ENCODE peak calls at places on chromosomes 5 and 9, in eight cellular contexts. One of them, this sample, is unnamed. For H3K36me3, the result is how much of the 10 kb centered on the place peaks cover.

GRCh38 chr5:107389130-107389553 is 281.6 kb downstream of the EFNA5 start:
- DNase-seq in ovary: no peak
- DNase-seq in prostate gland: no peak
- DNase-seq in thyroid gland: no peak
- DNase-seq in breast epithelium: no peak
- DNase-seq in IMR-90: peak
- DNase-seq in body of pancreas: peak
- DNase-seq in endothelial cell of umbilical vein: peak
- DNase-seq in this sample: no peak

GRCh38 chr5:31827862-31828261 is 188.9 kb downstream of the PDZD2 start:
- DNase-seq in breast epithelium: no peak
- DNase-seq in IMR-90: peak
- DNase-seq in endothelial cell of umbilical vein: no peak
- DNase-seq in prostate gland: no peak
- DNase-seq in body of pancreas: no peak
- DNase-seq in ovary: no peak
- DNase-seq in thyroid gland: no peak
- DNase-seq in this sample: no peak

GRCh38 chr9:92666912-92667532 is 2.9 kb downstream of the IPPK start:
- DNase-seq in ovary: peak
- DNase-seq in body of pancreas: no peak
- DNase-seq in endothelial cell of umbilical vein: no peak
- DNase-seq in prostate gland: no peak
- DNase-seq in breast epithelium: peak
- DNase-seq in thyroid gland: no peak
- DNase-seq in IMR-90: no peak
- DNase-seq in this sample: no peak

GRCh38 chr5:171426266-171426665 is 6.8 kb downstream of the FGF18 start:
- DNase-seq in thyroid gland: no peak
- DNase-seq in breast epithelium: no peak
- DNase-seq in ovary: peak
- DNase-seq in endothelial cell of umbilical vein: no peak
- DNase-seq in IMR-90: no peak
- DNase-seq in prostate gland: no peak
- DNase-seq in body of pancreas: no peak
- DNase-seq in this sample: no peak

GRCh38 chr9:34992376-34992951 is 2.9 kb downstream of the DNAJB5 start:
- DNase-seq in thyroid gland: no peak
- DNase-seq in prostate gland: no peak
- DNase-seq in ovary: peak
- DNase-seq in IMR-90: peak
- DNase-seq in breast epithelium: no peak
- DNase-seq in endothelial cell of umbilical vein: peak
- DNase-seq in body of pancreas: peak
- DNase-seq in this sample: peak

GRCh38 chr9:99150456-99151171 is 45.7 kb downstream of the TGFBR1 start:
- DNase-seq in breast epithelium: no peak
- DNase-seq in IMR-90: no peak
- DNase-seq in endothelial cell of umbilical vein: no peak
- DNase-seq in prostate gland: no peak
- DNase-seq in ovary: no peak
- DNase-seq in thyroid gland: no peak
- DNase-seq in body of pancreas: no peak
- DNase-seq in this sample: no peak

GRCh38 chr9:130120207-130120587 is 52.0 kb upstream of the NCS1 start:
- DNase-seq in body of pancreas: no peak
- DNase-seq in endothelial cell of umbilical vein: no peak
- DNase-seq in thyroid gland: no peak
- DNase-seq in prostate gland: no peak
- DNase-seq in breast epithelium: no peak
- DNase-seq in ovary: no peak
- DNase-seq in IMR-90: no peak
- DNase-seq in this sample: no peak

GRCh38 chr9:71562140-71562539 is 206.2 kb downstream of the CEMIP2 start:
- DNase-seq in body of pancreas: no peak
- DNase-seq in thyroid gland: no peak
- DNase-seq in IMR-90: no peak
- DNase-seq in breast epithelium: no peak
- DNase-seq in endothelial cell of umbilical vein: no peak
- DNase-seq in prostate gland: no peak
- DNase-seq in ovary: no peak
- DNase-seq in this sample: no peak

GRCh38 chr5:7638456-7638855 is 212.5 kb downstream of the CFAP90 start:
- DNase-seq in thyroid gland: no peak
- DNase-seq in IMR-90: no peak
- DNase-seq in endothelial cell of umbilical vein: no peak
- DNase-seq in prostate gland: no peak
- DNase-seq in ovary: no peak
- DNase-seq in body of pancreas: no peak
- DNase-seq in breast epithelium: no peak
- DNase-seq in this sample: no peak

GRCh38 chr5:124179788-124180187 is 566.7 kb downstream of the ZNF608 start:
- DNase-seq in endothelial cell of umbilical vein: no peak
- DNase-seq in ovary: no peak
- DNase-seq in breast epithelium: no peak
- DNase-seq in thyroid gland: no peak
- DNase-seq in body of pancreas: no peak
- DNase-seq in IMR-90: no peak
- DNase-seq in prostate gland: no peak
- DNase-seq in this sample: no peak

GRCh38 chr5:8864053-8864452 is 681.8 kb downstream of the SEMA5A start:
- DNase-seq in IMR-90: peak
- DNase-seq in body of pancreas: no peak
- DNase-seq in endothelial cell of umbilical vein: peak
- DNase-seq in thyroid gland: no peak
- DNase-seq in ovary: no peak
- DNase-seq in breast epithelium: no peak
- DNase-seq in prostate gland: no peak
- DNase-seq in this sample: no peak

GRCh38 chr5:9455826-9456434 is 89.9 kb downstream of the SEMA5A start:
- DNase-seq in body of pancreas: no peak
- DNase-seq in endothelial cell of umbilical vein: no peak
- DNase-seq in IMR-90: no peak
- DNase-seq in prostate gland: no peak
- DNase-seq in ovary: no peak
- DNase-seq in thyroid gland: no peak
- DNase-seq in breast epithelium: no peak
- DNase-seq in this sample: no peak

GRCh38 chr5:136055612-136056302 is 27.0 kb downstream of the TGFBI start:
- DNase-seq in IMR-90: no peak
- DNase-seq in endothelial cell of umbilical vein: no peak
- DNase-seq in prostate gland: no peak
- DNase-seq in breast epithelium: no peak
- DNase-seq in ovary: no peak
- DNase-seq in thyroid gland: no peak
- DNase-seq in body of pancreas: no peak
- DNase-seq in this sample: no peak

GRCh38 chr5:33501899-33502298 is 61.1 kb downstream of the TARS1 start:
- DNase-seq in prostate gland: no peak
- DNase-seq in endothelial cell of umbilical vein: no peak
- DNase-seq in ovary: no peak
- DNase-seq in breast epithelium: no peak
- DNase-seq in body of pancreas: no peak
- DNase-seq in IMR-90: no peak
- DNase-seq in thyroid gland: no peak
- DNase-seq in this sample: no peak

GRCh38 chr9:16543225-16543624 is 327.2 kb downstream of the BNC2 start:
- DNase-seq in body of pancreas: no peak
- DNase-seq in prostate gland: no peak
- DNase-seq in IMR-90: no peak
- DNase-seq in thyroid gland: no peak
- DNase-seq in endothelial cell of umbilical vein: no peak
- DNase-seq in breast epithelium: no peak
- DNase-seq in ovary: no peak
- DNase-seq in this sample: no peak

GRCh38 chr9:130262061-130262745 is 3.4 kb upstream of the HMCN2 start:
- DNase-seq in prostate gland: no peak
- DNase-seq in thyroid gland: no peak
- DNase-seq in body of pancreas: no peak
- DNase-seq in ovary: no peak
- DNase-seq in breast epithelium: peak
- DNase-seq in endothelial cell of umbilical vein: no peak
- DNase-seq in IMR-90: no peak
- DNase-seq in this sample: no peak

GRCh38 chr9:124761196-124761595 is 9.9 kb downstream of the NR6A1 start:
- DNase-seq in IMR-90: no peak
- DNase-seq in endothelial cell of umbilical vein: no peak
- DNase-seq in ovary: no peak
- DNase-seq in thyroid gland: no peak
- DNase-seq in breast epithelium: no peak
- DNase-seq in prostate gland: no peak
- DNase-seq in body of pancreas: no peak
- DNase-seq in this sample: no peak

GRCh38 chr9:136545065-136545965 is 533 bp downstream of the NOTCH1 start:
- DNase-seq in prostate gland: no peak
- DNase-seq in thyroid gland: peak
- DNase-seq in endothelial cell of umbilical vein: no peak
- DNase-seq in body of pancreas: no peak
- DNase-seq in IMR-90: no peak
- DNase-seq in ovary: peak
- DNase-seq in breast epithelium: no peak
- DNase-seq in this sample: no peak

GRCh38 chr9:136547508-136548215 is 1.8 kb upstream of the NOTCH1 start:
- DNase-seq in ovary: no peak
- DNase-seq in IMR-90: no peak
- DNase-seq in thyroid gland: no peak
- DNase-seq in breast epithelium: no peak
- DNase-seq in body of pancreas: no peak
- DNase-seq in endothelial cell of umbilical vein: no peak
- DNase-seq in prostate gland: no peak
- DNase-seq in this sample: no peak

GRCh38 chr9:136544549-136545064 is 1.2 kb downstream of the NOTCH1 start:
- DNase-seq in breast epithelium: no peak
- DNase-seq in thyroid gland: peak
- DNase-seq in endothelial cell of umbilical vein: peak
- DNase-seq in IMR-90: no peak
- DNase-seq in ovary: peak
- DNase-seq in body of pancreas: peak
- DNase-seq in prostate gland: peak
- DNase-seq in this sample: peak

GRCh38 chr9:136545966-136546696 is at the start of gene NOTCH1:
- DNase-seq in endothelial cell of umbilical vein: peak
- DNase-seq in IMR-90: peak
- DNase-seq in breast epithelium: peak
- DNase-seq in prostate gland: peak
- DNase-seq in thyroid gland: peak
- DNase-seq in ovary: peak
- DNase-seq in body of pancreas: peak
- DNase-seq in this sample: peak

GRCh38 chr9:136546697-136547481 is 1.0 kb upstream of the NOTCH1 start:
- DNase-seq in thyroid gland: peak
- DNase-seq in body of pancreas: peak
- DNase-seq in IMR-90: peak
- DNase-seq in endothelial cell of umbilical vein: peak
- DNase-seq in breast epithelium: no peak
- DNase-seq in ovary: peak
- DNase-seq in prostate gland: peak
- DNase-seq in this sample: peak
- TF ChIP-seq POLR2A in thyroid gland: no peak
- TF ChIP-seq POLR2A in body of pancreas: no peak
- TF ChIP-seq POLR2A in IMR-90: no peak
- TF ChIP-seq POLR2A in endothelial cell of umbilical vein: peak
- TF ChIP-seq POLR2A in breast epithelium: no peak
- TF ChIP-seq POLR2A in ovary: no peak
- TF ChIP-seq POLR2A in prostate gland: peak
- TF ChIP-seq POLR2A in this sample: no peak

GRCh38 chr5:154901276-154901675 is 36.7 kb downstream of the GEMIN5 start:
- DNase-seq in breast epithelium: no peak
- DNase-seq in body of pancreas: no peak
- DNase-seq in prostate gland: no peak
- DNase-seq in endothelial cell of umbilical vein: peak
- DNase-seq in thyroid gland: no peak
- DNase-seq in IMR-90: peak
- DNase-seq in ovary: no peak
- DNase-seq in this sample: no peak
- H3K36me3 ChIP-seq in breast epithelium: under half
- H3K36me3 ChIP-seq in body of pancreas: under half
- H3K36me3 ChIP-seq in prostate gland: under half
- H3K36me3 ChIP-seq in endothelial cell of umbilical vein: under half
- H3K36me3 ChIP-seq in thyroid gland: under half
- H3K36me3 ChIP-seq in IMR-90: under half
- H3K36me3 ChIP-seq in ovary: under half
- H3K36me3 ChIP-seq in this sample: half or more

DNA sequence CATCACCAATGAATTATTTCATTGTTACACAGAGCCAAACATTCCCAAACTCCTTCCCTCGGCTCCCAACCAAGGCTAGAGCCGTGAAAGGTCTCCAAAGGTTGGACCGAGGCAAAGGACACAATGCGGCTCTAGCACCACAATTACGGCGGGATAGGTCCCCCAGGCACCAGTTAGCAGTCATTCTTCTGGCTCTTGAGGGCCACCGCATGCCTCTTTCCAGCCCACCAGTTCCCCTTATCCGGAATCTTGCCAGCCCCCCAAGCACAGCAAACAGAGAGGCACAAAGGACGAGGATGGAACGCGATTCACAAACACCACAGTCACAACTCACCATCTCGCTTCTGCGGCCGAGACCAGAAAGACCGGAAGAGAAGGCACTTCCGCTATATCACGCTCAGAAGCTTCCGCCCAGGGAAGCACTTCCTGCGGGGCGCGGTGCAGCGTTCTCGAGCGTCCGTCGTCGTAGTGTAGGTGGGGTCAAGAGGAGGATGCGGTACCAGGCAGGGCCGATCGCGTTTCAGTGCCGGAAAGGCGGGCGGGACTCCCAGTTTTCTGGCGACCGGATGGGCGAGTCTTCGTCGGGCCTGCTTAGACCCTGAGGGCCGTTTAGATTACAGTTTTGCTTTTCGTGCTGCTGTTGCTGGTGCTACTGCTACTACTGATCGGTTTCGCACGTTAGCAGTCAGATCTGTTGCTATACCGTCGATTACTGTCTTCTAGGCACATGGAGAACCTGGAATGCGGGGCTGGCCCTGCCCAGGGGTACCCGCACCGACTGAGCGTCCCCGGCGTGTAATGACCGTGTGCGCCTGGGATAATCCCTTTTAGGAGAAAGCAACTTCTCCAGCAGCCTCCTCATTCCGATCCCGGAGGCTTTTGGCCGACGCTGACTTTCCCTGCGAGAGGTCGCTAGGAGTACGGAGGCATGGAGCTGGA is at the start of gene RPL37:
- DNase-seq in prostate gland: peak
- DNase-seq in IMR-90: peak
- DNase-seq in ovary: peak
- DNase-seq in body of pancreas: peak
- DNase-seq in thyroid gland: peak
- DNase-seq in endothelial cell of umbilical vein: peak
- DNase-seq in breast epithelium: peak
- DNase-seq in this sample: peak
- TF ChIP-seq POLR2A in prostate gland: peak
- TF ChIP-seq POLR2A in IMR-90: peak
- TF ChIP-seq POLR2A in ovary: peak
- TF ChIP-seq POLR2A in body of pancreas: peak
- TF ChIP-seq POLR2A in thyroid gland: peak
- TF ChIP-seq POLR2A in endothelial cell of umbilical vein: peak
- TF ChIP-seq POLR2A in breast epithelium: peak
- TF ChIP-seq POLR2A in this sample: no peak

DNA sequence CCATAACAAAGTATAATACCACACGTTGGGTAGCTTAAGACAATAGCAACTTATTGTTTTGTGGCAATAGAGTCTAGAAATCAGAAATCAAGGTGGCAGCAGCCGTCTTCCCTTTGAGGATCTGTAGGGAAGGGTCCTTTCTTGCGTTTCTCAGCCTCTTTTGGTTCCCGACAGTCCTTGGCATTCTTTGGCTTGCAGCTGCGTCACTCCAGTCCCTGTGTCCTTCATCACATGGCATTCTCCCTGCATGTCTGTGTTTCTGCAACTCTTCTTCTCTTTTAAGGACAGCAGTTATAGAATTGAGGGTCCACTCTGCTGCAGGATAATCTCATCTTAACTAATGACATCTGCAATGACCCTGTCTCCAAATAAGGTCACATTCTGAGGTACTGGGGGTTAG is 140.1 kb downstream of the FBXL7 start:
- DNase-seq in breast epithelium: no peak
- DNase-seq in prostate gland: no peak
- DNase-seq in thyroid gland: no peak
- DNase-seq in endothelial cell of umbilical vein: no peak
- DNase-seq in body of pancreas: no peak
- DNase-seq in ovary: no peak
- DNase-seq in IMR-90: no peak
- DNase-seq in this sample: no peak
- H3K36me3 ChIP-seq in breast epithelium: under half
- H3K36me3 ChIP-seq in prostate gland: under half
- H3K36me3 ChIP-seq in thyroid gland: under half
- H3K36me3 ChIP-seq in endothelial cell of umbilical vein: under half
- H3K36me3 ChIP-seq in body of pancreas: under half
- H3K36me3 ChIP-seq in ovary: under half
- H3K36me3 ChIP-seq in IMR-90: under half
- H3K36me3 ChIP-seq in this sample: under half